ENCODE peak calls at places on chromosome 15, in six cellular contexts. W is neural crest cell, Q is mesenteric fat pad, Z is T-helper 22 cell, F is NAMALWA, C is DMS153. J is an unnamed sample.

GRCh38 chr15:99452728-99453643 is 112.8 kb upstream of the MEF2A start:
- DNase-seq in W (no peak), Q (peak; percentile 92), Z (no peak), F (peak; percentile 27), C (no peak), J (no peak)

GRCh38 chr15:48936666-48937065 is 27.1 kb downstream of the SHC4 start:
- DNase-seq in W (no peak), Q (no peak), Z (no peak), F (no peak), C (no peak), J (no peak)

GRCh38 chr15:23447107-23447500 is at the start of gene GOLGA6L2:
- DNase-seq in W (no peak), Q (no peak), Z (no peak), F (peak; percentile 95), C (no peak), J (no peak)

GRCh38 chr15:101062063-101062462 is 142.9 kb downstream of the LRRK1 start:
- DNase-seq in W (no peak), Q (no peak), Z (no peak), F (no peak), C (no peak), J (no peak)

GRCh38 chr15:68220489-68220888 is 9.0 kb downstream of the CLN6 start:
- DNase-seq in W (no peak), Q (peak; percentile 18), Z (no peak), F (no peak), C (no peak), J (no peak)

GRCh38 chr15:67149859-67150824 is 84.7 kb downstream of the SMAD3 start:
- DNase-seq in W (no peak), Q (peak; percentile 88), Z (peak; percentile 33), F (no peak), C (no peak), J (peak; percentile 39)

GRCh38 chr15:48385031-48385430 is 53.8 kb downstream of the DUT start:
- DNase-seq in W (no peak), Q (no peak), Z (no peak), F (no peak), C (no peak), J (no peak)

GRCh38 chr15:59376735-59377134 is 4.1 kb upstream of the MYO1E start:
- DNase-seq in W (no peak), Q (no peak), Z (no peak), F (peak; percentile 42), C (no peak), J (no peak)

GRCh38 chr15:65085207-65085753 is 8.7 kb downstream of the KBTBD13 start:
- DNase-seq in W (no peak), Q (no peak), Z (no peak), F (no peak), C (no peak), J (no peak)

GRCh38 chr15:66822576-66822975 is 120.5 kb downstream of the SMAD6 start:
- DNase-seq in W (no peak), Q (peak; percentile 30), Z (no peak), F (no peak), C (no peak), J (no peak)

GRCh38 chr15:79221696-79222095 is 60.8 kb upstream of the ANKRD34C start:
- DNase-seq in W (no peak), Q (no peak), Z (no peak), F (no peak), C (no peak), J (no peak)

GRCh38 chr15:80214979-80215378 is 37.0 kb downstream of the CTXND1 start:
- DNase-seq in W (no peak), Q (no peak), Z (no peak), F (no peak), C (no peak), J (no peak)

GRCh38 chr15:80635953-80636352 is 59.2 kb upstream of the ABHD17C start:
- DNase-seq in W (no peak), Q (no peak), Z (no peak), F (no peak), C (no peak), J (no peak)